ENCODE peak calls at places on chromosomes 1 and 21, in six cellular contexts. A is A549, O is WTC11, T is endothelial cell of umbilical vein, K is H1, Q is NB4. Y is an unnamed sample.

GRCh38 chr1:151352001-151352718 is 5.1 kb upstream of the RFX5 start:
- DNase-seq in Q (no peak), T (peak; percentile 33), K (no peak), A (peak; percentile 23), O (no peak), Y (no peak)

GRCh38 chr1:83846138-83846537 is 152.8 kb downstream of the TTLL7 start:
- DNase-seq in T (no peak), A (no peak), Q (no peak), K (no peak), O (no peak), Y (no peak)

GRCh38 chr1:18946550-18947381 is 9.7 kb downstream of the IFFO2 start:
- DNase-seq in K (no peak), Q (no peak), A (no peak), O (no peak), T (no peak), Y (no peak)

GRCh38 chr1:108643492-108644333 is 17.2 kb downstream of the HENMT1 start:
- DNase-seq in O (no peak), Q (peak; percentile 81), K (no peak), A (peak; percentile 63), T (peak; percentile 78), Y (peak; percentile 16)

GRCh38 chr1:173333581-173333980 is 126.5 kb upstream of the TNFSF4 start:
- DNase-seq in O (no peak), K (no peak), Q (no peak), T (no peak), A (no peak), Y (peak; percentile 53)

GRCh38 chr1:85447000-85447943 is 17.7 kb downstream of the DDAH1 start:
- DNase-seq in T (peak; percentile 17), A (no peak), Q (no peak), K (no peak), O (no peak), Y (no peak)

GRCh38 chr1:7383671-7384070 is 387.4 kb upstream of the VAMP3 start:
- DNase-seq in A (no peak), K (peak; percentile 6), T (no peak), Q (no peak), O (no peak), Y (no peak)

GRCh38 chr21:36719614-36720013 is 20.7 kb downstream of the SIM2 start:
- DNase-seq in O (no peak), K (no peak), A (no peak), Q (no peak), T (no peak), Y (no peak)

GRCh38 chr1:151164732-151165280 is 896 bp downstream of the LYSMD1 start:
- DNase-seq in T (no peak), K (no peak), O (no peak), Q (no peak), A (no peak), Y (no peak)

GRCh38 chr1:201769966-201770365 is 59.0 kb upstream of the IPO9 start:
- DNase-seq in A (no peak), K (no peak), O (no peak), Q (no peak), T (peak; percentile 70), Y (no peak)

GRCh38 chr1:120179420-120180348 is 3.4 kb upstream of the SEC22B start:
- DNase-seq in A (no peak), K (peak; percentile 58), O (peak; percentile 39), T (peak; percentile 55), Q (no peak), Y (no peak)

GRCh38 chr1:10399487-10399917 is 638 bp downstream of the PGD start:
- DNase-seq in K (no peak), A (no peak), Q (no peak), O (no peak), T (peak; percentile 65), Y (no peak)

GRCh38 chr1:153541641-153542569 is 1.2 kb upstream of the S100A5 start:
- DNase-seq in Q (peak; percentile 40), O (no peak), K (no peak), A (no peak), T (no peak), Y (no peak)

GRCh38 chr1:28811766-28812668 is at the start of gene OPRD1:
- DNase-seq in T (no peak), A (no peak), O (peak; percentile 54), K (peak; percentile 76), Q (no peak), Y (no peak)

GRCh38 chr1:235650341-235651169 is 971 bp upstream of the GNG4 start:
- DNase-seq in O (peak; percentile 73), T (no peak), Q (no peak), K (peak; percentile 87), A (peak; percentile 17), Y (no peak)

GRCh38 chr1:178483251-178483957 is 13.4 kb downstream of the CLEC20A start:
- DNase-seq in O (no peak), T (no peak), A (no peak), K (peak; percentile 39), Q (no peak), Y (no peak)

GRCh38 chr1:236103646-236104218 is 38.6 kb upstream of the GPR137B start:
- DNase-seq in A (peak; percentile 58), T (peak; percentile 73), Q (peak; percentile 70), K (peak; percentile 68), O (peak; percentile 49), Y (no peak)

GRCh38 chr1:224276768-224277487 is 53.0 kb downstream of the NVL start:
- DNase-seq in O (no peak), Q (no peak), K (no peak), A (no peak), T (no peak), Y (no peak)

GRCh38 chr1:203807211-203807610 is 11.8 kb downstream of the ZBED6 start:
- DNase-seq in K (no peak), T (no peak), A (no peak), Q (no peak), O (no peak), Y (no peak)

GRCh38 chr1:98034505-98034904 is 113.7 kb upstream of the DPYD start:
- DNase-seq in T (no peak), K (no peak), A (peak; percentile 44), O (no peak), Q (no peak), Y (no peak)

GRCh38 chr1:205985330-205986005 is 17.7 kb downstream of the RAB7B start:
- DNase-seq in O (no peak), K (no peak), A (no peak), Q (no peak), T (no peak), Y (no peak)

GRCh38 chr21:17828223-17828622 is 9.1 kb upstream of the C21orf91 start:
- DNase-seq in K (no peak), Q (no peak), A (no peak), T (no peak), O (no peak), Y (no peak)

GRCh38 chr1:32242341-32242851 is 4.6 kb upstream of the FAM167B start:
- DNase-seq in K (no peak), Q (peak; percentile 63), T (peak; percentile 22), A (peak; percentile 32), O (peak; percentile 23), Y (no peak)

GRCh38 chr1:32239335-32239734 is 7.7 kb upstream of the FAM167B start:
- DNase-seq in A (no peak), T (no peak), Q (no peak), O (peak; percentile 24), K (no peak), Y (no peak)

GRCh38 chr1:32241011-32241763 is 5.8 kb upstream of the FAM167B start:
- DNase-seq in A (peak; percentile 54), T (peak; percentile 76), O (peak; percentile 67), Q (peak; percentile 62), K (peak; percentile 81), Y (no peak)

GRCh38 chr1:32239790-32240139 is 7.3 kb upstream of the FAM167B start:
- DNase-seq in Q (no peak), T (no peak), O (no peak), K (no peak), A (no peak), Y (no peak)

DNA sequence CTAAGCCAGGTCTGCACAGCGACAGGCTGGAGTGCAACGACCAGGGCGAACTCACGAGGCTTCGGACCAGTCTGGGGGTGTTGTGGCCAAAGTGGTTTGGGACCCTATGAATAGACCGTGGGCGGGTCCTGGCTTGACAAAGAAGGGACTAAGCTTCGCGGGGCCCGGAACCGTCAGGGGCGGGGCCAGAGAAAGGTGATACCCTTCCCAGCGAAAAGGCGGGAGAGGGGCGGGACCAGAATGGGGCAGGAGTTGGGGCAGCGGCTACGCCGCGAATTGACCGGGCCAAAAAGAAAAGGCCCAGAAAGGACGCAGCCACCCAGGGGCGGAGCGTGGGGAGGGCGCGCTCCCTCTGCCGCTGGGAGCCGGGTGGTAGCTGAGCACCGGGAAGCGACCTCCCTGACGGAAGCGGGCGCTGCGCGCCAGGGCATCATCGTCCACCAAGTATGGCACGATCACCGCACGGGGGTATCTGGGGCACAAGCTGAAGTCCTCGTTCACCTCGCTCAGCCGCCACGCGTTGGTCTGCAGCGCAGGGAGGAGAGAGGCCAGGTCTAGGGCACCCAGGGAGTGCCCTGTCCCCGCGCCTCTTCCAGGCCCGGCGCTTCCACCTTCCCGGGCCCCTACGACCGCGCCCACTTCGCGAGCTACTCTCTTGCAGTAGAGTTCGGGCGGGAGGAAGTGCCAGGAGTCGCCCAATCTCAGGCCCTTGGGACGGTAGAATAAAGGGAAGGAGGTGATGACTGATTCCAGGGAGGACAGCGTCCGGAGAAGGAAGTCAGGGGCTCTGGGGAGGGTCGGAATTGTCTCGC is 6.7 kb upstream of the FAM167B start:
- DNase-seq in T (peak; percentile 35), K (peak; percentile 96), A (peak; percentile 75), O (peak; percentile 98), Q (peak; percentile 57), Y (no peak)
- TF ChIP-seq MAX in T (no peak), K (peak; percentile 90), A (peak; percentile 54), O (no peak), Q (no peak), Y (no peak)

DNA sequence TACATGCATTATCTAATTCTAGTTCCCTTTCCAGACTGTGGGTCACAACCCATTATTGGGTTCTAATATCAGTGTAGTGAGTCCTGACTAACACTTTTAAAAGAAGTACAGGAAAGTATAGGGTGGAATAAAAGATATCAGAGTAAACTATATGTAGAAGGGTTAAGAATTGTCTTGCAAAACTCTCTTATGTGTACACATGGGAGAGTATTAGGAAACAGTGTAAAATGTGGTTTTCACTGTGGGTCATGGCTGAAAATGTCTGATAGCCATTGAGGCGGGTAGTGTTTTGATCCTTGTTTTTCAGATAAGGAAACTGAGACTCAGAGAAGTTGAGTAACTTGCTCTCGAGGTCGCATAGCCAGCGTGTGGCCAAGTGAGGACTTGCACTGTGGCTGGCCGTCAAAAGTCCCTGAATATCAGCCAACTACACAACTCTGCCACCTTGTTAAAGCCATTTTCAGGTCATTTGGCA is 18.5 kb upstream of the MTARC1 start:
- DNase-seq in K (no peak), O (no peak), Q (peak; percentile 66), T (no peak), A (no peak), Y (no peak)
- TF ChIP-seq MAX in K (no peak), O (no peak), Q (no peak), T (no peak), A (no peak), Y (no peak)

GRCh38 chr1:9121891-9122409 is 7.0 kb downstream of the GPR157 start:
- DNase-seq in T (no peak), A (no peak), O (no peak), K (no peak), Q (peak; percentile 30), Y (peak; percentile 71)
- TF ChIP-seq MAX in T (no peak), A (no peak), O (no peak), K (no peak), Q (no peak), Y (peak; percentile 12)

DNA sequence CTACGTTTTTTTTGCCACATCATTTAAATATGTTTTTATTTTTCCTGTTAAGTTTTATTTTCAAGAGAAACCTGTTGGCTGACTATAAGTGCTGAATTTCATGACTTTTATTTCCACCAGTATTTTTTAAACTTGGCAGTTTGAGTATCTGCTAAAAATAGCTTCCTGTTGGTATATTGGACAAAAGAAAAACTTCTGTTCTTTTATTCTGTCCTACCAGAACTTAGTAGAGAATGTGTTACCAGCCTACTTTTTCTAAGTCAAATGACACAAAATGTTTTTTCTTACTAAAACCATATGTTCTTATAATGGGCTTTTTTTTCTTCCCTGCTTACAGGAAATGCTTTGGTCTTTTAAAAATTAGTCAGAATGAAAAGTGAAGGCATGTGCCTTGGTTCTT is 7.6 kb downstream of the DR1 start:
- DNase-seq in T (peak; percentile 8), O (no peak), K (no peak), Q (no peak), A (no peak), Y (no peak)
- TF ChIP-seq MAX in T (no peak), O (no peak), K (no peak), Q (no peak), A (no peak), Y (no peak)